ENCODE peak calls at places on chromosomes 16 and 17, in ten cellular contexts. R is thyroid gland, G is left ventricle myocardium inferior, D is A549, U is prostate gland, W is mammary epithelial cell, A is PC-3, K is A673, J is right atrium auricular region, H is fibroblast of lung. B is an unnamed sample. For H3K4me1, the result is how much of the 10 kb centered on the place peaks cover.

GRCh38 chr17:7426203-7426863 is 917 bp downstream of the SPEM2 start:
- DNase-seq in K (no peak), A (no peak), J (no peak), W (no peak), R (no peak), U (no peak), D (no peak), H (no peak), G (no peak), B (no peak)

GRCh38 chr17:27529230-27529796 is 73.1 kb downstream of the KSR1 start:
- DNase-seq in W (no peak), J (no peak), K (peak), G (no peak), U (no peak), H (peak), R (peak), A (no peak), D (no peak), B (no peak)

GRCh38 chr16:67661101-67661661 is 421 bp downstream of the PARD6A start:
- DNase-seq in R (peak), U (no peak), G (no peak), D (peak), H (peak), K (no peak), J (no peak), W (peak), A (peak), B (no peak)

GRCh38 chr17:66776999-66777688 is 57.8 kb upstream of the CACNG5 start:
- DNase-seq in U (no peak), A (no peak), R (no peak), G (no peak), K (no peak), W (no peak), J (no peak), D (no peak), H (no peak), B (no peak)

GRCh38 chr17:74623693-74624093 is at the start of gene CD300E:
- DNase-seq in R (no peak), G (no peak), D (no peak), A (no peak), K (no peak), J (no peak), U (no peak), W (peak), H (no peak), B (no peak)

GRCh38 chr16:23629516-23629915 is 11.6 kb downstream of the PALB2 start:
- DNase-seq in J (no peak), R (no peak), H (no peak), A (no peak), W (peak), G (no peak), D (no peak), U (no peak), K (no peak), B (no peak)

GRCh38 chr16:84724619-84725307 is 25.0 kb downstream of the USP10 start:
- DNase-seq in W (no peak), D (no peak), J (no peak), K (peak), U (no peak), H (peak), A (no peak), R (no peak), G (no peak), B (no peak)

GRCh38 chr17:65558683-65559311 is 2.7 kb downstream of the AXIN2 start:
- DNase-seq in K (peak), A (no peak), H (no peak), D (no peak), R (peak), U (no peak), G (no peak), J (no peak), W (no peak), B (no peak)

GRCh38 chr17:40910441-40910841 is 25.4 kb upstream of the KRT20 start:
- DNase-seq in J (no peak), G (no peak), W (peak), K (no peak), A (peak), D (no peak), R (no peak), H (peak), U (peak), B (no peak)

GRCh38 chr16:17348042-17348783 is 122.5 kb downstream of the XYLT1 start:
- DNase-seq in G (no peak), K (no peak), R (no peak), A (no peak), U (no peak), W (no peak), D (no peak), H (no peak), J (no peak), B (no peak)

GRCh38 chr16:28180660-28181556 is 30.9 kb downstream of the XPO6 start:
- DNase-seq in U (no peak), A (no peak), D (no peak), W (no peak), J (no peak), H (peak), R (peak), G (no peak), K (no peak), B (no peak)

GRCh38 chr17:15453246-15453645 is 14.2 kb downstream of the CDRT4 start:
- DNase-seq in G (no peak), W (no peak), D (no peak), U (no peak), R (no peak), H (no peak), A (no peak), K (no peak), J (no peak), B (no peak)

GRCh38 chr17:4604111-4604644 is 19.8 kb downstream of the SMTNL2 start:
- DNase-seq in U (no peak), D (no peak), H (peak), J (peak), W (no peak), R (peak), G (peak), A (no peak), K (peak), B (no peak)

GRCh38 chr17:6596941-6597340 is 40.6 kb upstream of the PITPNM3 start:
- DNase-seq in U (no peak), A (no peak), R (no peak), G (no peak), H (no peak), W (no peak), D (no peak), K (no peak), J (no peak), B (no peak)

GRCh38 chr17:28503420-28503819 is 2.7 kb upstream of the FOXN1 start:
- DNase-seq in A (no peak), H (no peak), U (no peak), D (no peak), R (no peak), W (no peak), J (no peak), G (no peak), K (no peak), B (no peak)

GRCh38 chr16:64065523-64065922 is 1056.3 kb downstream of the CDH11 start:
- DNase-seq in K (no peak), H (no peak), W (no peak), G (no peak), U (no peak), D (no peak), J (no peak), A (no peak), R (no peak), B (no peak)

GRCh38 chr17:29102046-29102445 is 59.1 kb downstream of the PIPOX start:
- DNase-seq in H (no peak), W (no peak), G (no peak), U (no peak), A (no peak), D (no peak), J (no peak), R (no peak), K (no peak), B (no peak)

GRCh38 chr16:74999683-75000480 is 1.1 kb downstream of the ZNRF1 start:
- DNase-seq in G (peak), D (no peak), R (peak), A (peak), K (peak), W (peak), H (no peak), J (peak), U (peak), B (no peak)

GRCh38 chr16:66360624-66361324 is 5.7 kb upstream of the CDH5 start:
- DNase-seq in U (no peak), H (no peak), G (peak), D (no peak), J (no peak), W (no peak), K (no peak), A (no peak), R (no peak), B (no peak)

GRCh38 chr16:2709588-2709984 is 10.4 kb downstream of the PRSS27 start:
- DNase-seq in J (no peak), K (no peak), R (no peak), G (no peak), U (no peak), W (no peak), A (no peak), D (no peak), H (no peak), B (no peak)

GRCh38 chr17:28748852-28749515 is 5.2 kb downstream of the TRAF4 start:
- DNase-seq in U (no peak), R (no peak), W (no peak), D (no peak), A (no peak), G (no peak), H (no peak), K (no peak), J (no peak), B (no peak)

GRCh38 chr17:56593741-56594527 is 435 bp downstream of the NOG start:
- DNase-seq in D (peak), R (peak), H (no peak), U (peak), G (peak), W (peak), K (peak), J (no peak), A (peak), B (peak)

GRCh38 chr17:58331815-58332719 is 3.5 kb upstream of the TSPOAP1 start:
- DNase-seq in H (no peak), J (no peak), U (no peak), W (no peak), A (no peak), K (no peak), R (peak), D (no peak), G (peak), B (peak)

GRCh38 chr16:88665148-88665547 is 2.3 kb upstream of the MVD start:
- DNase-seq in R (peak), G (no peak), A (no peak), K (no peak), H (no peak), D (no peak), W (no peak), U (no peak), J (no peak), B (no peak)

GRCh38 chr17:57535652-57536018 is 209.5 kb downstream of the CCDC182 start:
- DNase-seq in A (no peak), U (no peak), R (no peak), D (no peak), J (no peak), G (no peak), K (no peak), H (no peak), W (no peak), B (no peak)

DNA sequence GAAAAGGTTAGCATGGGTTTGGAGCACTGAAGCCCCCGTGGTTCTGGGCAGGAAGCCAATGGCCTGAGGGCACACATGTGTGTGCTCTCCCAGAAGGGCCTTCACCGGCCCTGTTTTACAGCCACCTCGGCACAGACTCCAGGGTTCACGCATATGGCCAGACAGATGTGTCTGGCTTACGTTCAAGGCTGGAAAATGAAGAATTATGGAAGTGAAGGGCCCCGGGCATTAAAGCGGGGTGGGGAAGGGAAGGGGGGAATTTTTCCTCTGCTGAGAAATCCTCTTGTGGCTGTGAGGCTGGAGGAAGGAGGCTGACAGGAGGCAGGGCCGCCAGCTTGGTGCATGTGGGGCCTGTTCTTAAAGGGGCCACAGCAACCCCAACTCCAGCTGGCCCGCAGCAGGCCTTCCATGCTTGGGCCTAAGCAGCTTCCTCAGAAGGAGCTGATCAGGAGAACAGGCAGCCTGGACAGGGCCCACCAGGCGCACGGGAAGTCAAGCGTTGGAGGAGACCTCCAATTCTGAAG is 21.6 kb downstream of the HIC1 start:
- DNase-seq in D (no peak), U (no peak), K (no peak), W (no peak), H (peak), J (no peak), A (no peak), G (no peak), R (no peak), B (no peak)
- H3K4me3 ChIP-seq in D (no peak), U (no peak), K (no peak), W (no peak), H (no peak), J (no peak), A (no peak), G (no peak), R (no peak), B (no peak)

DNA sequence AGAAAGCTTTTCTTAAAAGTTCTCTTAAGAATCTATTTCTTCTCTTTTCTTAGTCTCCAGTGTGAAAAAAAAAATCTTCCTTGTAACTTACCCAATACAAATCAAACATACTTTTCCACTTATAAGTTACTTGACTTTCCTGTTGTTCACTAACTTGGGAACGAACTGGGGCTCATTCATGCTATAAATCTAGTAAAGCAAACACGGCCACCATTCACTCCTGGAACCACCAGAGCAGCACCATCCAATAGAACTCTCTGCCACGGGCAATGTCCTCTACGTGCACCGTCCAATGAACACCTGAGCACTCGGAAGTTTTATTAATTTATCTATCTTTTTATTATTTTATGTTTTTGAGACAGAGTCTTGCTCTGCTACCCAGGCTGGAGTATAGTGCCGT is 20.7 kb downstream of the SRP68 start:
- DNase-seq in W (no peak), G (no peak), R (peak), J (no peak), U (peak), D (no peak), K (no peak), H (no peak), A (no peak), B (no peak)
- H3K4me1 ChIP-seq in W (under half), G (under half), R (under half), J (under half), U (under half), D (under half), K (under half), H (under half), A (under half), B (under half)

DNA sequence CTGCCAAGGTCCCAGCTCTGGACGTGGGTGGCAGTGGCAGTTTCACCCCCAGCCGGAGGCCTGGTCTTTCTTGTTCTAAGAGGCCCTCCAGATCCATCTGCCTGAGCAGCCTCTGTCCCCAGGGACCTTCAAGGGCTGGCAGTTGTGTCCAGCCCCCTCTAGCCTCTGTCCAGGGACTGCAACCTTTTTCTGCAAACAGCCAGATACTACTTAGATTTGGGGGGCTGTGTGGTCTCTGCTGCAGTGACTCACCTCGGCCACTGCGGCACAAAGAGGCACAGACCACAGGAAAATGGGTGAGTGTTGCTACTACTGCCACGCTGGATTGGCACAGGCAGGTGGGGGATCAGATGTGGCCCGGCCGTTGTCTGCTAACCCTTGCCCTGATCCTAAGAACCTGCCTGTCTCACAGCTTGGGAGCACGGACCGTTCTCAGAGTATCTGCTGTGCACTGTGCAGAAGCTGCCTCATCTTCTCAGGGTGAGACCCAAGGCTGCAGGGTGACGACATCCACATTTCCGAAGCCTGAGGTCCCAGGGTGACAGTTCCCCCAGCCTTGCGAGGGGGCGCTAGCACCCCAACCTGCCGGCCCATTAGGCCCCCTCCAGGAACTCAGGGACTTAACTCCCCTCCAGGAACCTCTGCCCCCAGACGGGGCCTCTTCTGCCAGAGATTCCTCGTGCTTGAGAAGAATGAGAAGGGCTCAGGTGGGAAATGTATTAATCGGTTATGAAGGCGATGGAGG is 27.6 kb downstream of the MXRA7 start:
- DNase-seq in A (no peak), J (no peak), R (no peak), H (no peak), D (no peak), G (no peak), U (no peak), W (no peak), K (no peak), B (no peak)
- TF ChIP-seq CTCF in A (peak), J (peak), R (no peak), H (no peak), D (peak), G (peak), U (no peak), W (no peak), K (peak), B (no peak)

GRCh38 chr17:50632637-50633036 is 2.0 kb upstream of the ABCC3 start:
- DNase-seq in U (no peak), R (no peak), G (no peak), A (no peak), D (no peak), J (no peak), H (no peak), K (no peak), W (no peak), B (no peak)

GRCh38 chr17:50633683-50634082 is 998 bp upstream of the ABCC3 start:
- DNase-seq in R (no peak), J (no peak), U (no peak), G (no peak), A (no peak), H (no peak), K (no peak), W (no peak), D (no peak), B (no peak)

GRCh38 chr17:50634915-50635719 is 436 bp downstream of the ABCC3 start:
- DNase-seq in W (no peak), A (peak), D (no peak), H (no peak), J (no peak), G (no peak), K (no peak), R (peak), U (no peak), B (no peak)

GRCh38 chr17:50635720-50636144 is 1.1 kb downstream of the ABCC3 start:
- DNase-seq in D (no peak), U (no peak), A (peak), R (no peak), G (no peak), W (no peak), H (no peak), K (no peak), J (no peak), B (no peak)

DNA sequence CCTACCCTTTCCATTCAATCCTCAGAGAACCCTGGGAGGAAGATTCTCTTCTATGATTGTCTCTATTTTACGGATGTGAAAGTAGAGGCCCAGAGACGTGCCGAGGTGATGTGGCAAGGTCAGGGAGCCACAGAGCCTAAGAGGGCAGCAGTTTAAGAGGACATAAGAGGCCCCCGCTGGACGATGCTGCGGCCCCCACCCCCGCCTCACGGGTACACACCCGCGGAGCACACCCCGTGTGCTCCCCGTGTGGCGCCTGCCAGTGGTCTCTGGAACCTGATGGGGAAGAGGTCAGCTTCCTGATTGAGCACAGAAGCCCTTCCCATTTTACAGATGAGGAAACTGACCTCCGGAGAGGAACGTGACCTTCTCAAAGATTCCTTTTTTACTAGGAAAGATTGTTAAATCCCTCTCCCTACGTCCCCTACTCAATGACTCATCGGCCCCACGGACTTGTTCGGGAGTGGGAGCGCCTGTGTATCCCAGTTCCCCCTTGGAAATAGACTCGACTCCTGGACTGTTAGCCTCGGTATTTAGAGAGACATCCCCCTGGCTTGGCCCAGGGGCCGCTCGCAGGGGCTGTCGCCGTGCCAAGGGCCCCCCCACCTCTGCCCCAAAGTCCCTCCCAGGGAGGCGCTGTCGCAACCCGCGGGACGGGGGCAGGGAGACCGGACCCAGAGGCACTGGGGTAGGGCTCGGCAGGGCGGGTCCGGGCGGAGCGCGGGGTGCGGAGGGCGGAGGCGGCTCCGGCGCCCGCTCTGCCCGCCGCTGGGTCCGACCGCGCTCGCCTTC is at the start of gene ABCC3:
- DNase-seq in W (no peak), D (peak), U (peak), K (no peak), H (peak), J (no peak), A (peak), G (peak), R (peak), B (no peak)
- H3K4me3 ChIP-seq in W (peak), D (peak), U (peak), K (peak), H (peak), J (peak), A (peak), G (peak), R (peak), B (peak)

DNA sequence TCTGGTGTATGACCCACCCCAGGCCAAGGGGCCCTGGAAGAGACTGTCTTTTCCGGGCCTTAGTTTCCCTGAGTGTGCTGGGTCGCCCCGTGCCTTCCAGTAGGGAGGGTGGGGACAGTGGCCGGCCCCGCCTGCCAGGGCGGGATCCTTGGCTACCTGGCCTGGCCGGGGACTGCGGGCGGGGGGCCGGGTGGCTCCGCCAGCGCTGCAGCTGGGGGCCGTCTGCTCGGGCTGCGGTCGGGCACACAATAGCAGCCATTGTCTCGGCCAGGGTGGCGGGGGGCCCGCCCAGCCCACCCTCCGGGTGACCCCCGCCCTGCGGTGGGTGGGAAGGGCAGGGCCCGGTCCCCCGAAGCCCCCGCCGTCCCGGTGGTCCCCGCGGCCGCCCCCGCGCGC is 11.5 kb downstream of the GLIS2 start:
- DNase-seq in U (no peak), K (no peak), D (no peak), G (no peak), H (no peak), W (no peak), R (peak), A (no peak), J (no peak), B (no peak)
- H3K4me1 ChIP-seq in U (under half), K (under half), D (half or more), G (half or more), H (under half), W (under half), R (under half), A (under half), J (half or more), B (half or more)

GRCh38 chr17:48636177-48637018 is 10.2 kb upstream of the HOXB9 start:
- DNase-seq in J (no peak), U (no peak), D (peak), G (peak), H (peak), R (peak), K (peak), A (peak), W (peak), B (no peak)
- TF ChIP-seq CTCF in J (peak), U (no peak), D (peak), G (peak), H (peak), R (no peak), K (peak), A (peak), W (peak), B (peak)

GRCh38 chr17:72816406-72816805 is 276.1 kb downstream of the SLC39A11 start:
- DNase-seq in G (no peak), D (no peak), K (no peak), R (no peak), J (no peak), U (no peak), W (no peak), H (no peak), A (no peak), B (no peak)
- H3K4me3 ChIP-seq in G (no peak), D (no peak), K (no peak), R (no peak), J (no peak), U (no peak), W (no peak), H (no peak), A (no peak), B (no peak)

B was measured in ascending aorta.